ENCODE peak calls at places on chromosome X, in ten cellular contexts. One of them, this sample, is unnamed.

GRCh38 chrX:53268173-53268572 is 13.2 kb downstream of the IQSEC2 start:
- DNase-seq in substantia nigra: no peak
- DNase-seq in caudate nucleus: no peak
- DNase-seq in GM23338: no peak
- DNase-seq in CD8-positive, alpha-beta memory T cell: no peak
- DNase-seq in cardiac muscle cell: no peak
- DNase-seq in breast epithelium: no peak
- DNase-seq in endothelial cell of umbilical vein: no peak
- DNase-seq in neural progenitor cell: no peak
- DNase-seq in GM23248: no peak
- DNase-seq in this sample: peak

GRCh38 chrX:6184900-6185515 is 43.7 kb downstream of the NLGN4X start:
- DNase-seq in GM23338: no peak
- DNase-seq in caudate nucleus: no peak
- DNase-seq in neural progenitor cell: no peak
- DNase-seq in cardiac muscle cell: no peak
- DNase-seq in substantia nigra: no peak
- DNase-seq in CD8-positive, alpha-beta memory T cell: no peak
- DNase-seq in GM23248: no peak
- DNase-seq in breast epithelium: no peak
- DNase-seq in endothelial cell of umbilical vein: no peak
- DNase-seq in this sample: no peak

GRCh38 chrX:69073241-69073640 is 92.0 kb downstream of the PJA1 start:
- DNase-seq in neural progenitor cell: no peak
- DNase-seq in endothelial cell of umbilical vein: no peak
- DNase-seq in caudate nucleus: no peak
- DNase-seq in substantia nigra: no peak
- DNase-seq in cardiac muscle cell: no peak
- DNase-seq in GM23248: no peak
- DNase-seq in GM23338: no peak
- DNase-seq in breast epithelium: no peak
- DNase-seq in CD8-positive, alpha-beta memory T cell: no peak
- DNase-seq in this sample: no peak

GRCh38 chrX:115690554-115691216 is 129.7 kb downstream of the PLS3 start:
- DNase-seq in GM23338: peak
- DNase-seq in cardiac muscle cell: peak
- DNase-seq in GM23248: peak
- DNase-seq in caudate nucleus: no peak
- DNase-seq in endothelial cell of umbilical vein: peak
- DNase-seq in neural progenitor cell: peak
- DNase-seq in breast epithelium: peak
- DNase-seq in substantia nigra: peak
- DNase-seq in CD8-positive, alpha-beta memory T cell: no peak
- DNase-seq in this sample: peak

GRCh38 chrX:44896566-44897186 is 23.7 kb downstream of the KDM6A start:
- DNase-seq in endothelial cell of umbilical vein: no peak
- DNase-seq in substantia nigra: no peak
- DNase-seq in GM23248: no peak
- DNase-seq in caudate nucleus: no peak
- DNase-seq in GM23338: no peak
- DNase-seq in cardiac muscle cell: no peak
- DNase-seq in neural progenitor cell: no peak
- DNase-seq in CD8-positive, alpha-beta memory T cell: no peak
- DNase-seq in breast epithelium: no peak
- DNase-seq in this sample: no peak

GRCh38 chrX:77447339-77448149 is at the start of gene FGF16:
- DNase-seq in CD8-positive, alpha-beta memory T cell: no peak
- DNase-seq in cardiac muscle cell: no peak
- DNase-seq in caudate nucleus: no peak
- DNase-seq in breast epithelium: no peak
- DNase-seq in endothelial cell of umbilical vein: peak
- DNase-seq in GM23338: peak
- DNase-seq in neural progenitor cell: peak
- DNase-seq in substantia nigra: no peak
- DNase-seq in GM23248: no peak
- DNase-seq in this sample: no peak

GRCh38 chrX:149274516-149275105 is 230.5 kb downstream of the IDS start:
- DNase-seq in substantia nigra: no peak
- DNase-seq in neural progenitor cell: no peak
- DNase-seq in CD8-positive, alpha-beta memory T cell: no peak
- DNase-seq in endothelial cell of umbilical vein: peak
- DNase-seq in GM23248: peak
- DNase-seq in caudate nucleus: no peak
- DNase-seq in breast epithelium: no peak
- DNase-seq in cardiac muscle cell: no peak
- DNase-seq in GM23338: no peak
- DNase-seq in this sample: no peak

GRCh38 chrX:139202742-139203410 is 327.7 kb upstream of the F9 start:
- DNase-seq in CD8-positive, alpha-beta memory T cell: no peak
- DNase-seq in neural progenitor cell: peak
- DNase-seq in endothelial cell of umbilical vein: no peak
- DNase-seq in caudate nucleus: peak
- DNase-seq in GM23338: peak
- DNase-seq in substantia nigra: no peak
- DNase-seq in breast epithelium: no peak
- DNase-seq in cardiac muscle cell: no peak
- DNase-seq in GM23248: peak
- DNase-seq in this sample: no peak

GRCh38 chrX:51852621-51853020 is 40.8 kb upstream of the MAGED1 start:
- DNase-seq in endothelial cell of umbilical vein: no peak
- DNase-seq in GM23248: no peak
- DNase-seq in caudate nucleus: no peak
- DNase-seq in GM23338: peak
- DNase-seq in substantia nigra: no peak
- DNase-seq in breast epithelium: no peak
- DNase-seq in cardiac muscle cell: no peak
- DNase-seq in CD8-positive, alpha-beta memory T cell: no peak
- DNase-seq in neural progenitor cell: peak
- DNase-seq in this sample: no peak

GRCh38 chrX:54067741-54068140 is 23.5 kb upstream of the PHF8 start:
- DNase-seq in neural progenitor cell: no peak
- DNase-seq in caudate nucleus: no peak
- DNase-seq in breast epithelium: no peak
- DNase-seq in cardiac muscle cell: no peak
- DNase-seq in GM23248: no peak
- DNase-seq in substantia nigra: no peak
- DNase-seq in CD8-positive, alpha-beta memory T cell: no peak
- DNase-seq in endothelial cell of umbilical vein: no peak
- DNase-seq in GM23338: no peak
- DNase-seq in this sample: no peak

GRCh38 chrX:103779156-103779555 is 2.5 kb downstream of the PLP1 start:
- DNase-seq in GM23248: peak
- DNase-seq in caudate nucleus: no peak
- DNase-seq in neural progenitor cell: peak
- DNase-seq in cardiac muscle cell: no peak
- DNase-seq in substantia nigra: peak
- DNase-seq in CD8-positive, alpha-beta memory T cell: no peak
- DNase-seq in GM23338: no peak
- DNase-seq in endothelial cell of umbilical vein: peak
- DNase-seq in breast epithelium: no peak
- DNase-seq in this sample: no peak

GRCh38 chrX:118823263-118824172 is at the start of gene ZCCHC12:
- DNase-seq in endothelial cell of umbilical vein: peak
- DNase-seq in caudate nucleus: peak
- DNase-seq in GM23248: peak
- DNase-seq in neural progenitor cell: peak
- DNase-seq in breast epithelium: no peak
- DNase-seq in GM23338: peak
- DNase-seq in substantia nigra: peak
- DNase-seq in cardiac muscle cell: peak
- DNase-seq in CD8-positive, alpha-beta memory T cell: no peak
- DNase-seq in this sample: no peak

GRCh38 chrX:65696613-65697012 is 29.2 kb downstream of the MSN start:
- DNase-seq in GM23248: no peak
- DNase-seq in caudate nucleus: no peak
- DNase-seq in endothelial cell of umbilical vein: no peak
- DNase-seq in neural progenitor cell: no peak
- DNase-seq in GM23338: no peak
- DNase-seq in CD8-positive, alpha-beta memory T cell: no peak
- DNase-seq in breast epithelium: no peak
- DNase-seq in cardiac muscle cell: no peak
- DNase-seq in substantia nigra: no peak
- DNase-seq in this sample: no peak

GRCh38 chrX:71228063-71228642 is 5.1 kb downstream of the GJB1 start:
- DNase-seq in GM23248: no peak
- DNase-seq in neural progenitor cell: no peak
- DNase-seq in CD8-positive, alpha-beta memory T cell: no peak
- DNase-seq in substantia nigra: no peak
- DNase-seq in breast epithelium: no peak
- DNase-seq in cardiac muscle cell: no peak
- DNase-seq in endothelial cell of umbilical vein: no peak
- DNase-seq in caudate nucleus: no peak
- DNase-seq in GM23338: no peak
- DNase-seq in this sample: no peak

GRCh38 chrX:110992611-110993010 is 103.4 kb upstream of the PAK3 start:
- DNase-seq in GM23338: peak
- DNase-seq in GM23248: peak
- DNase-seq in endothelial cell of umbilical vein: no peak
- DNase-seq in cardiac muscle cell: peak
- DNase-seq in CD8-positive, alpha-beta memory T cell: no peak
- DNase-seq in caudate nucleus: no peak
- DNase-seq in substantia nigra: no peak
- DNase-seq in neural progenitor cell: peak
- DNase-seq in breast epithelium: no peak
- DNase-seq in this sample: no peak

GRCh38 chrX:15350329-15350996 is 15.1 kb upstream of the PIGA start:
- DNase-seq in GM23338: peak
- DNase-seq in caudate nucleus: no peak
- DNase-seq in breast epithelium: no peak
- DNase-seq in CD8-positive, alpha-beta memory T cell: no peak
- DNase-seq in GM23248: no peak
- DNase-seq in endothelial cell of umbilical vein: no peak
- DNase-seq in cardiac muscle cell: no peak
- DNase-seq in substantia nigra: no peak
- DNase-seq in neural progenitor cell: peak
- DNase-seq in this sample: no peak

GRCh38 chrX:97238632-97239031 is 354.9 kb downstream of the RPA4 start:
- DNase-seq in breast epithelium: no peak
- DNase-seq in CD8-positive, alpha-beta memory T cell: no peak
- DNase-seq in cardiac muscle cell: no peak
- DNase-seq in substantia nigra: no peak
- DNase-seq in endothelial cell of umbilical vein: peak
- DNase-seq in caudate nucleus: no peak
- DNase-seq in GM23248: no peak
- DNase-seq in GM23338: peak
- DNase-seq in neural progenitor cell: no peak
- DNase-seq in this sample: peak

GRCh38 chrX:23436875-23437274 is 102.2 kb downstream of the PTCHD1 start:
- DNase-seq in breast epithelium: no peak
- DNase-seq in endothelial cell of umbilical vein: no peak
- DNase-seq in neural progenitor cell: no peak
- DNase-seq in CD8-positive, alpha-beta memory T cell: no peak
- DNase-seq in cardiac muscle cell: no peak
- DNase-seq in caudate nucleus: no peak
- DNase-seq in substantia nigra: no peak
- DNase-seq in GM23248: no peak
- DNase-seq in GM23338: peak
- DNase-seq in this sample: no peak

GRCh38 chrX:76184276-76184675 is 11.4 kb downstream of the PBDC1 start:
- DNase-seq in GM23248: no peak
- DNase-seq in GM23338: no peak
- DNase-seq in neural progenitor cell: no peak
- DNase-seq in breast epithelium: no peak
- DNase-seq in CD8-positive, alpha-beta memory T cell: no peak
- DNase-seq in caudate nucleus: no peak
- DNase-seq in substantia nigra: no peak
- DNase-seq in endothelial cell of umbilical vein: no peak
- DNase-seq in cardiac muscle cell: no peak
- DNase-seq in this sample: no peak
- H3K27ac ChIP-seq in GM23248: no peak
- H3K27ac ChIP-seq in GM23338: no peak
- H3K27ac ChIP-seq in neural progenitor cell: no peak
- H3K27ac ChIP-seq in breast epithelium: no peak
- H3K27ac ChIP-seq in CD8-positive, alpha-beta memory T cell: no peak
- H3K27ac ChIP-seq in caudate nucleus: no peak
- H3K27ac ChIP-seq in substantia nigra: no peak
- H3K27ac ChIP-seq in endothelial cell of umbilical vein: no peak
- H3K27ac ChIP-seq in cardiac muscle cell: no peak
- H3K27ac ChIP-seq in this sample: no peak

GRCh38 chrX:109826954-109827708 is 94.1 kb upstream of the ACSL4 start:
- DNase-seq in cardiac muscle cell: no peak
- DNase-seq in endothelial cell of umbilical vein: no peak
- DNase-seq in caudate nucleus: no peak
- DNase-seq in substantia nigra: no peak
- DNase-seq in CD8-positive, alpha-beta memory T cell: no peak
- DNase-seq in breast epithelium: no peak
- DNase-seq in neural progenitor cell: no peak
- DNase-seq in GM23338: peak
- DNase-seq in GM23248: peak
- DNase-seq in this sample: no peak

GRCh38 chrX:109818921-109819320 is 85.9 kb upstream of the ACSL4 start:
- DNase-seq in endothelial cell of umbilical vein: no peak
- DNase-seq in CD8-positive, alpha-beta memory T cell: no peak
- DNase-seq in GM23248: no peak
- DNase-seq in breast epithelium: no peak
- DNase-seq in neural progenitor cell: peak
- DNase-seq in cardiac muscle cell: no peak
- DNase-seq in caudate nucleus: no peak
- DNase-seq in substantia nigra: no peak
- DNase-seq in GM23338: no peak
- DNase-seq in this sample: no peak

GRCh38 chrX:109827772-109828171 is 94.7 kb upstream of the ACSL4 start:
- DNase-seq in neural progenitor cell: no peak
- DNase-seq in GM23338: no peak
- DNase-seq in substantia nigra: no peak
- DNase-seq in breast epithelium: no peak
- DNase-seq in endothelial cell of umbilical vein: no peak
- DNase-seq in cardiac muscle cell: no peak
- DNase-seq in caudate nucleus: no peak
- DNase-seq in GM23248: no peak
- DNase-seq in CD8-positive, alpha-beta memory T cell: no peak
- DNase-seq in this sample: no peak

GRCh38 chrX:109822861-109823260 is 89.8 kb upstream of the ACSL4 start:
- DNase-seq in substantia nigra: no peak
- DNase-seq in CD8-positive, alpha-beta memory T cell: no peak
- DNase-seq in GM23338: no peak
- DNase-seq in cardiac muscle cell: no peak
- DNase-seq in endothelial cell of umbilical vein: peak
- DNase-seq in neural progenitor cell: no peak
- DNase-seq in caudate nucleus: no peak
- DNase-seq in GM23248: no peak
- DNase-seq in breast epithelium: no peak
- DNase-seq in this sample: no peak
- H3K27ac ChIP-seq in substantia nigra: no peak
- H3K27ac ChIP-seq in CD8-positive, alpha-beta memory T cell: no peak
- H3K27ac ChIP-seq in GM23338: no peak
- H3K27ac ChIP-seq in cardiac muscle cell: no peak
- H3K27ac ChIP-seq in endothelial cell of umbilical vein: no peak
- H3K27ac ChIP-seq in neural progenitor cell: no peak
- H3K27ac ChIP-seq in caudate nucleus: no peak
- H3K27ac ChIP-seq in GM23248: no peak
- H3K27ac ChIP-seq in breast epithelium: no peak
- H3K27ac ChIP-seq in this sample: no peak

GRCh38 chrX:131746491-131746968 is 202.7 kb downstream of the OR13H1 start:
- DNase-seq in substantia nigra: no peak
- DNase-seq in GM23338: no peak
- DNase-seq in cardiac muscle cell: no peak
- DNase-seq in endothelial cell of umbilical vein: no peak
- DNase-seq in GM23248: no peak
- DNase-seq in caudate nucleus: no peak
- DNase-seq in breast epithelium: peak
- DNase-seq in CD8-positive, alpha-beta memory T cell: no peak
- DNase-seq in neural progenitor cell: no peak
- DNase-seq in this sample: no peak
- H3K27ac ChIP-seq in substantia nigra: no peak
- H3K27ac ChIP-seq in GM23338: no peak
- H3K27ac ChIP-seq in cardiac muscle cell: no peak
- H3K27ac ChIP-seq in endothelial cell of umbilical vein: no peak
- H3K27ac ChIP-seq in GM23248: no peak
- H3K27ac ChIP-seq in caudate nucleus: peak
- H3K27ac ChIP-seq in breast epithelium: peak
- H3K27ac ChIP-seq in CD8-positive, alpha-beta memory T cell: no peak
- H3K27ac ChIP-seq in neural progenitor cell: no peak
- H3K27ac ChIP-seq in this sample: peak

GRCh38 chrX:40543661-40544328 is 37.0 kb upstream of the ATP6AP2 start:
- DNase-seq in caudate nucleus: no peak
- DNase-seq in substantia nigra: peak
- DNase-seq in GM23338: peak
- DNase-seq in CD8-positive, alpha-beta memory T cell: no peak
- DNase-seq in cardiac muscle cell: peak
- DNase-seq in neural progenitor cell: peak
- DNase-seq in breast epithelium: no peak
- DNase-seq in endothelial cell of umbilical vein: peak
- DNase-seq in GM23248: peak
- DNase-seq in this sample: no peak
- H3K27ac ChIP-seq in caudate nucleus: no peak
- H3K27ac ChIP-seq in substantia nigra: no peak
- H3K27ac ChIP-seq in GM23338: no peak
- H3K27ac ChIP-seq in CD8-positive, alpha-beta memory T cell: peak
- H3K27ac ChIP-seq in cardiac muscle cell: no peak
- H3K27ac ChIP-seq in neural progenitor cell: no peak
- H3K27ac ChIP-seq in breast epithelium: peak
- H3K27ac ChIP-seq in endothelial cell of umbilical vein: peak
- H3K27ac ChIP-seq in GM23248: no peak
- H3K27ac ChIP-seq in this sample: no peak

This sample was measured in keratinocyte.